ENCODE peak calls at places on chromosomes 7 and 10, in ten cellular contexts. E, U, C, Y, G, J, B, V, L and R are unnamed samples.

GRCh38 chr10:103569877-103570276 is 76.4 kb downstream of the NEURL1 start:
- DNase-seq in Y (no peak), E (no peak), L (no peak), U (no peak), C (no peak), J (no peak), B (no peak), V (no peak), G (no peak), R (no peak)

GRCh38 chr7:34069676-34070075 is 164.3 kb downstream of the BMPER start:
- DNase-seq in L (no peak), U (no peak), J (no peak), G (no peak), E (peak; percentile 70), V (no peak), Y (no peak), B (peak; percentile 43), C (no peak), R (no peak)

GRCh38 chr10:24503627-24504320 is 219.9 kb downstream of the ARHGAP21 start:
- DNase-seq in V (no peak), L (no peak), U (peak; percentile 65), Y (no peak), C (peak; percentile 66), J (peak; percentile 64), E (peak; percentile 75), B (peak; percentile 63), G (no peak), R (no peak)

GRCh38 chr7:140676303-140676702 is 3.6 kb downstream of the ADCK2 start:
- DNase-seq in E (no peak), J (no peak), Y (peak; percentile 32), U (no peak), G (no peak), B (no peak), L (no peak), C (no peak), V (no peak), R (no peak)

GRCh38 chr7:42930889-42931288 is 1.1 kb downstream of the PSMA2 start:
- DNase-seq in U (no peak), L (no peak), V (no peak), E (no peak), B (no peak), Y (no peak), J (no peak), C (no peak), G (no peak), R (no peak)

GRCh38 chr7:45978731-45979211 is 57.7 kb upstream of the IGFBP3 start:
- DNase-seq in E (peak; percentile 34), B (no peak), J (no peak), Y (no peak), L (no peak), G (no peak), U (no peak), V (no peak), C (no peak), R (no peak)

GRCh38 chr10:3190817-3191216 is 18.2 kb upstream of the PITRM1 start:
- DNase-seq in B (no peak), G (no peak), V (no peak), C (no peak), Y (no peak), J (no peak), U (no peak), E (no peak), L (no peak), R (no peak)

GRCh38 chr7:140646931-140647647 is 6.5 kb upstream of the DENND2A start:
- DNase-seq in C (no peak), V (no peak), B (peak; percentile 49), G (peak; percentile 42), Y (peak; percentile 58), U (peak; percentile 37), E (peak; percentile 74), L (no peak), J (no peak), R (peak; percentile 54)

GRCh38 chr7:29207469-29207868 is 12.9 kb downstream of the CHN2 start:
- DNase-seq in V (no peak), G (no peak), B (peak; percentile 67), C (no peak), Y (no peak), J (no peak), E (no peak), U (no peak), L (no peak), R (no peak)

GRCh38 chr7:153858335-153858734 is 193.9 kb upstream of the DPP6 start:
- DNase-seq in J (no peak), L (no peak), B (no peak), C (no peak), Y (peak; percentile 69), G (no peak), V (no peak), E (no peak), U (no peak), R (no peak)

GRCh38 chr10:5608608-5609270 is 57.7 kb downstream of the ASB13 start:
- DNase-seq in Y (no peak), L (no peak), C (no peak), B (no peak), U (no peak), E (no peak), V (no peak), J (no peak), G (no peak), R (no peak)

GRCh38 chr10:33497338-33497737 is 162.9 kb upstream of the NRP1 start:
- DNase-seq in Y (no peak), E (no peak), G (no peak), J (no peak), U (no peak), L (no peak), B (no peak), C (no peak), V (no peak), R (no peak)

GRCh38 chr10:11617233-11617632 is 5.8 kb upstream of the USP6NL start:
- DNase-seq in B (no peak), L (no peak), V (no peak), G (no peak), C (no peak), Y (no peak), U (no peak), J (no peak), E (no peak), R (no peak)

GRCh38 chr7:30977222-30977621 is 13.5 kb downstream of the GHRHR start:
- DNase-seq in C (no peak), G (no peak), V (no peak), L (no peak), E (no peak), Y (no peak), U (no peak), J (peak; percentile 17), B (no peak), R (no peak)

GRCh38 chr10:115026041-115026779 is 67.0 kb upstream of the ATRNL1 start:
- DNase-seq in C (no peak), V (no peak), E (no peak), L (peak; percentile 82), Y (no peak), G (no peak), U (no peak), J (no peak), B (no peak), R (no peak)

GRCh38 chr10:3668276-3668960 is 116.6 kb downstream of the KLF6 start:
- DNase-seq in V (no peak), G (no peak), E (no peak), Y (no peak), B (peak; percentile 55), C (peak; percentile 47), J (peak; percentile 74), U (peak; percentile 52), L (no peak), R (no peak)

DNA sequence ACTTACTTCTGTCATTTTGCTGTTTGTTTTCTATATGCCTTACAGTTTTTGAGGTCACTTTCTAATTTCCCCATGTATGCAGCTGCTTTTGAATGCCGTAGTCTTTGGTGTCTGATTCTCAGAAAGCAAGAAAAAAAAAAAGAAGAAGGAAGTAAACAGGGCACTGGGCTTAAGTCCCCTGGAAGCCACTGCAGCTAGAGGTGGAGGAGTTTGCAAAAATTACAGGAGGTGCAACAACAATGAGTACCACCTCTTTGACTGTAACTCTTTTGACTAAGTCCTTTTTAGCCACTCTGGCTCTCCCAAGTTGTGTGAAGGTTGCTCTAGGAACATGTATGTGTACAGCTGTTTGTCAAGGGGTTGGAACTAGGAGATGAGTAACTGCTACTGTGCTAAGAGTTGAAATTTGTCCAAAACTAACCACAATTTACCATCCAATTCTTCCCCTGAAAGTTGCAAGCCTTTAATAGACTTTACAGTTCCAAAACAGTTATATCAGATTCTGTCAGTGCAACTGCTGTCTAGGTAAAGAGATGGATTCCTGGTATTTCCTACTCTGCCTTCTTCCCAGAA is 587.9 kb upstream of the LRRN3 start:
- DNase-seq in V (no peak), U (no peak), C (no peak), L (no peak), E (no peak), J (no peak), G (no peak), B (no peak), Y (no peak), R (no peak)
- TF ChIP-seq EP300 in V (no peak), U (no peak), C (no peak), L (no peak), E (no peak), J (no peak), G (no peak), B (no peak), Y (no peak), R (no peak)

GRCh38 chr7:128437426-128438332 is 18.0 kb upstream of the HILPDA start:
- DNase-seq in Y (no peak), G (no peak), B (no peak), U (no peak), J (no peak), C (no peak), E (no peak), L (no peak), V (no peak), R (no peak)
- TF ChIP-seq EP300 in Y (no peak), G (no peak), B (no peak), U (no peak), J (no peak), C (no peak), E (no peak), L (no peak), V (no peak), R (no peak)

DNA sequence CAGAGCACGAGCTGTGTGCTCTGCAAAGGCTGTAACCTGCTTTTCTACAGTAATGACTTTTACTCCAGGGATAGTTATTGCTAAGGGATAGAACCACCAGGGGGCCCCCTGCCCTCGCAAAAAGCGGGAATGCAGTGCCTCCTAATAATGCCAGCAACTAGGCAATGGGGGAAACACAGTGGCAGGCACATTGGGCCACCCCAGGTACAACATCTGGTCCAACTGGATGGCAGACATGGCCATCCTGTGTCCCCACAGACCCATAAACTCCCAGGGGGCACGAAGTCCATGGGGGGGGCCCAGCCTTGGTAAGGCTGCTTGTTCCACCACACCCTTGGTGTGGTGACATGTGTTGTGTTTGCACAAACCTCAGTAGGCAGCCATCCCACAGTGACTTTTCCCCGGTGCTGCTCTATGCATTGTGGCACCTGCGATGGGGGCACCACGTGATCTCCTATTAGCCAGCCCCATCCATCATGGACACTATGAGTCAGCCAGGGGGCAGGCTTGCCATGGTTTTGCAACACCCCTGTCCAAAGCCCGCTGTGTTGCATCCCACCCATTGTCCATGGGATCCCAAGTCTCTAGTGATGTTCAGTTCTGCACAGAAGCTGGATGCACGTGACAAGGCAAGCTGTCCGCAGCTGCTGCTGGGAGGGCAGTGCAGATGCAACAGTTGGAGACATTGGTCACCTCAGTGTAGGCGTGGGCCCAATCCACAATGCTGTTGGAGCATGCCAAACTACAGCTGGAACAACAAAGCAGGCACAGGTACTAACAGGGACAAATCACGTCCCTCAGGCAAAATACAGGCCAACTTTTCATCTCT is 84.0 kb downstream of the ANLN start:
- DNase-seq in Y (no peak), B (peak; percentile 43), J (peak; percentile 39), E (peak; percentile 38), C (no peak), L (no peak), G (no peak), V (no peak), U (peak; percentile 55), R (no peak)
- TF ChIP-seq EP300 in Y (no peak), B (no peak), J (no peak), E (no peak), C (no peak), L (no peak), G (no peak), V (no peak), U (no peak), R (no peak)

GRCh38 chr7:130154501-130155317 is 50.5 kb downstream of the TMEM209 start:
- DNase-seq in U (no peak), J (peak; percentile 78), B (no peak), C (peak; percentile 41), G (no peak), Y (no peak), E (no peak), L (no peak), V (no peak), R (no peak)
- TF ChIP-seq EP300 in U (no peak), J (no peak), B (no peak), C (no peak), G (no peak), Y (no peak), E (no peak), L (no peak), V (no peak), R (no peak)